ENCODE peak calls at places on chromosome 13, in four cellular contexts. K is nephron progenitor cell, N is NCI-H146, G is T-cell. W is an unnamed sample.

GRCh38 chr13:26062853-26063444 is 11.1 kb upstream of the SHISA2 start:
- DNase-seq in K (peak; percentile 30), N (peak; percentile 4), G (peak; percentile 36), W (peak; percentile 19)

GRCh38 chr13:39159393-39159792 is 121.1 kb downstream of the NHLRC3 start:
- DNase-seq in K (no peak), N (peak; percentile 92), G (no peak), W (no peak)

GRCh38 chr13:41465215-41465907 is 8.0 kb downstream of the RGCC start:
- DNase-seq in K (no peak), N (no peak), G (peak; percentile 85), W (peak; percentile 83)

GRCh38 chr13:48879854-48880253 is 95.9 kb upstream of the FNDC3A start:
- DNase-seq in K (no peak), N (no peak), G (no peak), W (no peak)

GRCh38 chr13:98923641-98924397 is 54.0 kb downstream of the DOCK9 start:
- DNase-seq in K (no peak), N (no peak), G (no peak), W (no peak)

GRCh38 chr13:77034883-77035282 is 7.9 kb upstream of the FBXL3 start:
- DNase-seq in K (no peak), N (no peak), G (no peak), W (no peak)

GRCh38 chr13:85509512-85509911 is 289.7 kb downstream of the SLITRK6 start:
- DNase-seq in K (no peak), N (peak; percentile 92), G (no peak), W (no peak)

GRCh38 chr13:110812111-110812868 is 98.8 kb downstream of the ING1 start:
- DNase-seq in K (no peak), N (no peak), G (no peak), W (no peak)

GRCh38 chr13:111033172-111034133 is 81.7 kb upstream of the ARHGEF7 start:
- DNase-seq in K (no peak), N (no peak), G (no peak), W (no peak)